ENCODE peak calls at places on chromosomes 4 and X, in five cellular contexts. Q is activated B cell treated with CpG ODN at 0.5 μM for 24 hours, E is psoas muscle, T is RWPE2, J is left colon. G is an unnamed sample.

GRCh38 chrX:18151661-18152060 is 69.0 kb downstream of the BEND2 start:
- ATAC-seq in J (no peak), E (peak; percentile 89), T (no peak), Q (no peak), G (no peak)

GRCh38 chr4:72112514-72113156 is 80.8 kb downstream of the NPFFR2 start:
- ATAC-seq in J (no peak), E (peak; percentile 40), T (peak; percentile 88), Q (peak; percentile 73), G (peak; percentile 84)

GRCh38 chr4:931194-931959 is 739 bp downstream of the GAK start:
- ATAC-seq in J (peak; percentile 27), E (peak; percentile 76), T (peak; percentile 9), Q (no peak), G (peak; percentile 27)

GRCh38 chr4:186825069-186825468 is 101.4 kb upstream of the FAT1 start:
- ATAC-seq in E (no peak), J (peak; percentile 14), T (no peak), Q (no peak), G (no peak)

GRCh38 chr4:80875642-80876041 is 154.9 kb upstream of the BMP3 start:
- ATAC-seq in J (no peak), T (no peak), Q (peak; percentile 92), E (no peak), G (peak; percentile 95)

GRCh38 chr4:47926667-47927258 is 12.4 kb upstream of the NFXL1 start:
- ATAC-seq in Q (peak; percentile 85), T (peak; percentile 77), J (peak; percentile 93), E (peak; percentile 74), G (peak; percentile 79)

GRCh38 chr4:2291705-2292651 is 30.1 kb upstream of the MXD4 start:
- ATAC-seq in J (no peak), T (no peak), E (no peak), Q (no peak), G (no peak)

GRCh38 chr4:15161439-15161838 is 159.2 kb downstream of the CPEB2 start:
- ATAC-seq in J (no peak), E (no peak), Q (no peak), T (no peak), G (no peak)

GRCh38 chr4:154908168-154908567 is 127.1 kb downstream of the RBM46 start:
- ATAC-seq in J (no peak), T (peak; percentile 58), E (no peak), Q (no peak), G (no peak)

GRCh38 chr4:40334591-40335507 is at the start of gene CHRNA9:
- ATAC-seq in T (peak; percentile 5), Q (no peak), J (no peak), E (no peak), G (no peak)